ENCODE peak calls at places on chromosomes 16 and 17, in nine cellular contexts. C is GM12891; B is astrocyte of the hippocampus; V is RWPE2; Q is activated naive CD4-positive, alpha-beta T cell; R is H7; A is SW480; M is NCI-H1105 treated with DMSO at 0.1 percent for 48 hours; K is stimulated activated CD8-positive, alpha-beta memory T cell treated with anti-CD3 and anti-CD28 coated beads, Interleukin-15, amount 100 ng/mL, for 1 hour. O is an unnamed sample.
A peak's percentile ranks its signal among the peaks of the same experiment; 100 is the strongest.

GRCh38 chr16:27729516-27730304 is 179.8 kb downstream of the KATNIP start:
- DNase-seq in C (no peak), Q (no peak), K (no peak), R (no peak), B (no peak), M (no peak), V (no peak), A (no peak), O (no peak)

GRCh38 chr16:46787909-46788308 is 39.8 kb upstream of the MYLK3 start:
- DNase-seq in M (no peak), V (no peak), R (no peak), K (no peak), A (no peak), C (no peak), B (no peak), Q (no peak), O (no peak)

GRCh38 chr16:2767891-2768290 is 9.2 kb downstream of the ELOB start:
- DNase-seq in V (no peak), K (no peak), M (no peak), C (no peak), R (no peak), B (no peak), A (no peak), Q (no peak), O (no peak)

GRCh38 chr17:10295728-10296343 is 77.0 kb downstream of the MYH13 start:
- DNase-seq in C (peak; percentile 55), Q (no peak), B (peak; percentile 55), K (no peak), M (peak; percentile 13), R (peak; percentile 81), A (peak; percentile 72), V (no peak), O (no peak)

GRCh38 chr16:5925850-5926249 is 828.3 kb upstream of the EEF2KMT start:
- DNase-seq in B (no peak), V (no peak), K (no peak), R (no peak), C (no peak), M (no peak), Q (no peak), A (no peak), O (no peak)

GRCh38 chr17:66667491-66668030 is 167.4 kb upstream of the CACNG5 start:
- DNase-seq in C (no peak), Q (no peak), V (no peak), B (no peak), M (no peak), K (peak; percentile 19), A (peak; percentile 89), R (no peak), O (no peak)

GRCh38 chr17:34902761-34903325 is 58.4 kb downstream of the CCT6B start:
- DNase-seq in K (no peak), M (no peak), R (no peak), A (no peak), V (no peak), C (no peak), B (no peak), Q (no peak), O (no peak)

GRCh38 chr17:79814966-79815835 is 18.3 kb upstream of the CBX8 start:
- DNase-seq in C (no peak), A (no peak), B (peak; percentile 60), M (no peak), K (no peak), V (peak; percentile 75), Q (no peak), R (peak; percentile 83), O (no peak)

GRCh38 chr16:75068075-75068474 is 48.5 kb downstream of the LDHD start:
- DNase-seq in V (no peak), B (no peak), C (no peak), K (no peak), R (no peak), Q (no peak), M (no peak), A (no peak), O (no peak)

GRCh38 chr16:57889960-57890751 is 80.8 kb downstream of the CNGB1 start:
- DNase-seq in B (peak; percentile 42), M (no peak), Q (no peak), A (no peak), C (no peak), V (no peak), R (no peak), K (no peak), O (no peak)

GRCh38 chr16:35711958-35712357 is 2252.5 kb downstream of the TP53TG3F start:
- DNase-seq in K (no peak), Q (no peak), B (no peak), R (no peak), A (no peak), V (peak; percentile 3), M (no peak), C (no peak), O (no peak)

GRCh38 chr17:28750178-28751047 is 6.6 kb downstream of the TRAF4 start:
- DNase-seq in R (peak; percentile 86), V (peak; percentile 91), B (peak; percentile 97), A (peak; percentile 89), M (peak; percentile 85), K (peak; percentile 83), Q (peak; percentile 78), C (peak; percentile 66), O (peak; percentile 95)

GRCh38 chr17:78291944-78292910 is 60.8 kb downstream of the TMEM235 start:
- DNase-seq in B (no peak), V (peak; percentile 58), M (no peak), K (no peak), C (no peak), R (no peak), Q (no peak), A (no peak), O (no peak)

GRCh38 chr16:10938321-10938720 is 3.9 kb downstream of the DEXI start:
- DNase-seq in K (no peak), M (no peak), R (no peak), A (no peak), C (no peak), Q (no peak), V (no peak), B (no peak), O (no peak)

GRCh38 chr16:84059946-84060901 is 17.6 kb upstream of the SLC38A8 start:
- DNase-seq in V (no peak), M (no peak), C (no peak), K (no peak), R (no peak), B (no peak), A (no peak), Q (no peak), O (no peak)

GRCh38 chr17:73657473-73658116 is 13.3 kb upstream of the SDK2 start:
- DNase-seq in B (peak; percentile 41), K (no peak), Q (no peak), R (peak; percentile 74), V (no peak), M (no peak), C (no peak), A (peak; percentile 62), O (peak; percentile 45)

GRCh38 chr16:48963306-48963705 is 318.3 kb downstream of the CBLN1 start:
- DNase-seq in V (no peak), C (no peak), B (peak; percentile 60), A (peak; percentile 33), R (no peak), M (no peak), K (no peak), Q (no peak), O (no peak)

GRCh38 chr16:8173111-8173644 is 417.1 kb downstream of the TMEM114 start:
- DNase-seq in R (peak; percentile 72), A (peak; percentile 81), K (no peak), Q (no peak), V (no peak), M (peak; percentile 74), C (peak; percentile 27), B (peak; percentile 89), O (peak; percentile 75)

GRCh38 chr17:48615212-48615962 is at the start of gene HOXB8:
- DNase-seq in B (no peak), R (no peak), M (no peak), A (peak; percentile 54), C (no peak), K (no peak), Q (no peak), V (no peak), O (no peak)

GRCh38 chr17:57898487-57899311 is 48.9 kb upstream of the MRPS23 start:
- DNase-seq in V (no peak), C (no peak), R (peak; percentile 92), B (peak; percentile 96), M (no peak), A (peak; percentile 83), Q (no peak), K (no peak), O (no peak)

O was measured in NCI-H748 treated with DMSO at 0.1 percent for 48 hours.